ENCODE peak calls at places on chromosomes 11 and 22, in five cellular contexts. H is GM12864; U is CD4-positive, alpha-beta memory T cell; K is GM10248; N is amniotic stem cell. O is an unnamed sample.

GRCh38 chr11:2436013-2436520 is 8.2 kb downstream of the TRPM5 start:
- DNase-seq in H (no peak), U (no peak), K (no peak), N (no peak), O (no peak)

GRCh38 chr11:12646478-12646877 is 27.7 kb upstream of the TEAD1 start:
- DNase-seq in H (no peak), U (no peak), K (no peak), N (no peak), O (no peak)

GRCh38 chr22:38869663-38870062 is 2.4 kb downstream of the CBX6 start:
- DNase-seq in H (no peak), U (no peak), K (no peak), N (no peak), O (no peak)

GRCh38 chr22:17370036-17370765 is 941 bp downstream of the CECR2 start:
- DNase-seq in H (no peak), U (no peak), K (no peak), N (no peak), O (no peak)

GRCh38 chr11:68113986-68114385 is 7.2 kb downstream of the CHKA start:
- DNase-seq in H (no peak), U (no peak), K (no peak), N (no peak), O (no peak)

GRCh38 chr11:71388637-71389235 is 59.5 kb downstream of the DHCR7 start:
- DNase-seq in H (no peak), U (no peak), K (no peak), N (no peak), O (no peak)

GRCh38 chr11:70201876-70202861 is 927 bp upstream of the FADD start:
- DNase-seq in H (no peak), U (no peak), K (no peak), N (no peak), O (no peak)

GRCh38 chr11:63710476-63711217 is 29.3 kb downstream of the RTN3 start:
- DNase-seq in H (no peak), U (no peak), K (no peak), N (no peak), O (no peak)

GRCh38 chr11:45304992-45305335 is 18.8 kb upstream of the SYT13 start:
- DNase-seq in H (no peak), U (no peak), K (no peak), N (no peak), O (no peak)